ENCODE peak calls at places on chromosomes 3 and 15, in ten cellular contexts. One of them, this sample, is unnamed.

GRCh38 chr3:152834354-152835310 is at the start of gene P2RY1:
- DNase-seq in activated gamma-delta T cell treated with Interleukin-2 at 50 U/mL for 16 hours: peak; percentile 12
- DNase-seq in cardiac fibroblast: peak; percentile 60
- DNase-seq in stromal cell of bone marrow: no peak
- DNase-seq in aorta: peak; percentile 75
- DNase-seq in ascending aorta: peak; percentile 67
- DNase-seq in HT1080: peak; percentile 92
- DNase-seq in trophoblast cell: peak; percentile 63
- DNase-seq in stimulated activated CD4-positive, alpha-beta T cell treated with anti-CD3 and anti-CD28 coated beads, Interleukin-15, amount 100 ng/mL, for 1 hour: peak; percentile 3
- DNase-seq in stimulated activated naive CD8-positive, alpha-beta T cell treated with anti-CD3 and anti-CD28 coated beads, Interleukin-15, Interleukin-2, amounts not matched to agents 100 U/mL and 50 U/mL, for 24 hours: peak; percentile 54
- DNase-seq in this sample: peak; percentile 66

GRCh38 chr3:51063074-51063473 is 322.0 kb upstream of the MANF start:
- DNase-seq in stromal cell of bone marrow: peak; percentile 1
- DNase-seq in cardiac fibroblast: no peak
- DNase-seq in trophoblast cell: no peak
- DNase-seq in activated gamma-delta T cell treated with Interleukin-2 at 50 U/mL for 16 hours: no peak
- DNase-seq in ascending aorta: no peak
- DNase-seq in HT1080: peak; percentile 4
- DNase-seq in stimulated activated CD4-positive, alpha-beta T cell treated with anti-CD3 and anti-CD28 coated beads, Interleukin-15, amount 100 ng/mL, for 1 hour: no peak
- DNase-seq in aorta: no peak
- DNase-seq in stimulated activated naive CD8-positive, alpha-beta T cell treated with anti-CD3 and anti-CD28 coated beads, Interleukin-15, Interleukin-2, amounts not matched to agents 100 U/mL and 50 U/mL, for 24 hours: no peak
- DNase-seq in this sample: no peak

GRCh38 chr15:88993662-88994061 is 80.5 kb upstream of the MFGE8 start:
- DNase-seq in stimulated activated CD4-positive, alpha-beta T cell treated with anti-CD3 and anti-CD28 coated beads, Interleukin-15, amount 100 ng/mL, for 1 hour: no peak
- DNase-seq in ascending aorta: no peak
- DNase-seq in stimulated activated naive CD8-positive, alpha-beta T cell treated with anti-CD3 and anti-CD28 coated beads, Interleukin-15, Interleukin-2, amounts not matched to agents 100 U/mL and 50 U/mL, for 24 hours: no peak
- DNase-seq in stromal cell of bone marrow: no peak
- DNase-seq in trophoblast cell: no peak
- DNase-seq in activated gamma-delta T cell treated with Interleukin-2 at 50 U/mL for 16 hours: no peak
- DNase-seq in cardiac fibroblast: no peak
- DNase-seq in HT1080: no peak
- DNase-seq in aorta: no peak
- DNase-seq in this sample: no peak

GRCh38 chr3:129413687-129414506 is 14.5 kb downstream of the EFCAB12 start:
- DNase-seq in trophoblast cell: no peak
- DNase-seq in stromal cell of bone marrow: peak; percentile 72
- DNase-seq in stimulated activated naive CD8-positive, alpha-beta T cell treated with anti-CD3 and anti-CD28 coated beads, Interleukin-15, Interleukin-2, amounts not matched to agents 100 U/mL and 50 U/mL, for 24 hours: no peak
- DNase-seq in cardiac fibroblast: peak; percentile 96
- DNase-seq in stimulated activated CD4-positive, alpha-beta T cell treated with anti-CD3 and anti-CD28 coated beads, Interleukin-15, amount 100 ng/mL, for 1 hour: no peak
- DNase-seq in activated gamma-delta T cell treated with Interleukin-2 at 50 U/mL for 16 hours: no peak
- DNase-seq in HT1080: peak; percentile 90
- DNase-seq in aorta: no peak
- DNase-seq in ascending aorta: no peak
- DNase-seq in this sample: peak; percentile 48

GRCh38 chr3:74614133-74614967 is at the start of gene CNTN3:
- DNase-seq in HT1080: peak; percentile 35
- DNase-seq in cardiac fibroblast: peak; percentile 19
- DNase-seq in stromal cell of bone marrow: no peak
- DNase-seq in aorta: peak; percentile 47
- DNase-seq in trophoblast cell: no peak
- DNase-seq in stimulated activated CD4-positive, alpha-beta T cell treated with anti-CD3 and anti-CD28 coated beads, Interleukin-15, amount 100 ng/mL, for 1 hour: no peak
- DNase-seq in stimulated activated naive CD8-positive, alpha-beta T cell treated with anti-CD3 and anti-CD28 coated beads, Interleukin-15, Interleukin-2, amounts not matched to agents 100 U/mL and 50 U/mL, for 24 hours: no peak
- DNase-seq in ascending aorta: peak; percentile 66
- DNase-seq in activated gamma-delta T cell treated with Interleukin-2 at 50 U/mL for 16 hours: no peak
- DNase-seq in this sample: peak; percentile 88

GRCh38 chr3:116384717-116385116 is 60.6 kb downstream of the LSAMP start:
- DNase-seq in activated gamma-delta T cell treated with Interleukin-2 at 50 U/mL for 16 hours: no peak
- DNase-seq in ascending aorta: no peak
- DNase-seq in stimulated activated CD4-positive, alpha-beta T cell treated with anti-CD3 and anti-CD28 coated beads, Interleukin-15, amount 100 ng/mL, for 1 hour: no peak
- DNase-seq in stimulated activated naive CD8-positive, alpha-beta T cell treated with anti-CD3 and anti-CD28 coated beads, Interleukin-15, Interleukin-2, amounts not matched to agents 100 U/mL and 50 U/mL, for 24 hours: no peak
- DNase-seq in cardiac fibroblast: no peak
- DNase-seq in HT1080: no peak
- DNase-seq in stromal cell of bone marrow: no peak
- DNase-seq in aorta: no peak
- DNase-seq in trophoblast cell: no peak
- DNase-seq in this sample: no peak

GRCh38 chr3:14890470-14890869 is 56.9 kb upstream of the NR2C2 start:
- DNase-seq in activated gamma-delta T cell treated with Interleukin-2 at 50 U/mL for 16 hours: no peak
- DNase-seq in HT1080: peak; percentile 29
- DNase-seq in stimulated activated CD4-positive, alpha-beta T cell treated with anti-CD3 and anti-CD28 coated beads, Interleukin-15, amount 100 ng/mL, for 1 hour: no peak
- DNase-seq in ascending aorta: no peak
- DNase-seq in trophoblast cell: no peak
- DNase-seq in stromal cell of bone marrow: no peak
- DNase-seq in cardiac fibroblast: no peak
- DNase-seq in stimulated activated naive CD8-positive, alpha-beta T cell treated with anti-CD3 and anti-CD28 coated beads, Interleukin-15, Interleukin-2, amounts not matched to agents 100 U/mL and 50 U/mL, for 24 hours: no peak
- DNase-seq in aorta: no peak
- DNase-seq in this sample: no peak

GRCh38 chr15:68489426-68489825 is 57.5 kb upstream of the ITGA11 start:
- DNase-seq in stimulated activated CD4-positive, alpha-beta T cell treated with anti-CD3 and anti-CD28 coated beads, Interleukin-15, amount 100 ng/mL, for 1 hour: no peak
- DNase-seq in activated gamma-delta T cell treated with Interleukin-2 at 50 U/mL for 16 hours: no peak
- DNase-seq in HT1080: no peak
- DNase-seq in cardiac fibroblast: no peak
- DNase-seq in ascending aorta: peak; percentile 13
- DNase-seq in trophoblast cell: no peak
- DNase-seq in stromal cell of bone marrow: no peak
- DNase-seq in aorta: no peak
- DNase-seq in stimulated activated naive CD8-positive, alpha-beta T cell treated with anti-CD3 and anti-CD28 coated beads, Interleukin-15, Interleukin-2, amounts not matched to agents 100 U/mL and 50 U/mL, for 24 hours: no peak
- DNase-seq in this sample: no peak

GRCh38 chr3:148208975-148209374 is 488.7 kb upstream of the AGTR1 start:
- DNase-seq in trophoblast cell: no peak
- DNase-seq in aorta: no peak
- DNase-seq in HT1080: no peak
- DNase-seq in stimulated activated naive CD8-positive, alpha-beta T cell treated with anti-CD3 and anti-CD28 coated beads, Interleukin-15, Interleukin-2, amounts not matched to agents 100 U/mL and 50 U/mL, for 24 hours: no peak
- DNase-seq in ascending aorta: no peak
- DNase-seq in stimulated activated CD4-positive, alpha-beta T cell treated with anti-CD3 and anti-CD28 coated beads, Interleukin-15, amount 100 ng/mL, for 1 hour: no peak
- DNase-seq in activated gamma-delta T cell treated with Interleukin-2 at 50 U/mL for 16 hours: no peak
- DNase-seq in cardiac fibroblast: no peak
- DNase-seq in stromal cell of bone marrow: no peak
- DNase-seq in this sample: no peak

GRCh38 chr3:41290736-41291135 is 91.4 kb downstream of the CTNNB1 start:
- DNase-seq in cardiac fibroblast: peak; percentile 32
- DNase-seq in trophoblast cell: no peak
- DNase-seq in ascending aorta: no peak
- DNase-seq in aorta: no peak
- DNase-seq in activated gamma-delta T cell treated with Interleukin-2 at 50 U/mL for 16 hours: no peak
- DNase-seq in stromal cell of bone marrow: no peak
- DNase-seq in stimulated activated CD4-positive, alpha-beta T cell treated with anti-CD3 and anti-CD28 coated beads, Interleukin-15, amount 100 ng/mL, for 1 hour: no peak
- DNase-seq in stimulated activated naive CD8-positive, alpha-beta T cell treated with anti-CD3 and anti-CD28 coated beads, Interleukin-15, Interleukin-2, amounts not matched to agents 100 U/mL and 50 U/mL, for 24 hours: no peak
- DNase-seq in HT1080: no peak
- DNase-seq in this sample: no peak

GRCh38 chr15:81777546-81777945 is 268.3 kb downstream of the MEX3B start:
- DNase-seq in activated gamma-delta T cell treated with Interleukin-2 at 50 U/mL for 16 hours: no peak
- DNase-seq in ascending aorta: no peak
- DNase-seq in stromal cell of bone marrow: no peak
- DNase-seq in trophoblast cell: no peak
- DNase-seq in HT1080: no peak
- DNase-seq in cardiac fibroblast: no peak
- DNase-seq in aorta: no peak
- DNase-seq in stimulated activated naive CD8-positive, alpha-beta T cell treated with anti-CD3 and anti-CD28 coated beads, Interleukin-15, Interleukin-2, amounts not matched to agents 100 U/mL and 50 U/mL, for 24 hours: no peak
- DNase-seq in stimulated activated CD4-positive, alpha-beta T cell treated with anti-CD3 and anti-CD28 coated beads, Interleukin-15, amount 100 ng/mL, for 1 hour: no peak
- DNase-seq in this sample: no peak

GRCh38 chr3:13666227-13666619 is 117.3 kb downstream of the FBLN2 start:
- DNase-seq in stimulated activated naive CD8-positive, alpha-beta T cell treated with anti-CD3 and anti-CD28 coated beads, Interleukin-15, Interleukin-2, amounts not matched to agents 100 U/mL and 50 U/mL, for 24 hours: no peak
- DNase-seq in stromal cell of bone marrow: no peak
- DNase-seq in stimulated activated CD4-positive, alpha-beta T cell treated with anti-CD3 and anti-CD28 coated beads, Interleukin-15, amount 100 ng/mL, for 1 hour: no peak
- DNase-seq in HT1080: no peak
- DNase-seq in aorta: no peak
- DNase-seq in cardiac fibroblast: no peak
- DNase-seq in ascending aorta: no peak
- DNase-seq in trophoblast cell: no peak
- DNase-seq in activated gamma-delta T cell treated with Interleukin-2 at 50 U/mL for 16 hours: no peak
- DNase-seq in this sample: no peak

GRCh38 chr3:68893600-68894239 is 38.6 kb downstream of the TAFA4 start:
- DNase-seq in stimulated activated naive CD8-positive, alpha-beta T cell treated with anti-CD3 and anti-CD28 coated beads, Interleukin-15, Interleukin-2, amounts not matched to agents 100 U/mL and 50 U/mL, for 24 hours: no peak
- DNase-seq in trophoblast cell: peak; percentile 15
- DNase-seq in HT1080: peak; percentile 8
- DNase-seq in ascending aorta: no peak
- DNase-seq in stimulated activated CD4-positive, alpha-beta T cell treated with anti-CD3 and anti-CD28 coated beads, Interleukin-15, amount 100 ng/mL, for 1 hour: no peak
- DNase-seq in stromal cell of bone marrow: peak; percentile 19
- DNase-seq in cardiac fibroblast: peak; percentile 54
- DNase-seq in activated gamma-delta T cell treated with Interleukin-2 at 50 U/mL for 16 hours: no peak
- DNase-seq in aorta: no peak
- DNase-seq in this sample: peak; percentile 38

GRCh38 chr3:184737641-184738518 is 26.0 kb upstream of the MAGEF1 start:
- DNase-seq in cardiac fibroblast: peak; percentile 87
- DNase-seq in activated gamma-delta T cell treated with Interleukin-2 at 50 U/mL for 16 hours: no peak
- DNase-seq in trophoblast cell: peak; percentile 56
- DNase-seq in stimulated activated naive CD8-positive, alpha-beta T cell treated with anti-CD3 and anti-CD28 coated beads, Interleukin-15, Interleukin-2, amounts not matched to agents 100 U/mL and 50 U/mL, for 24 hours: no peak
- DNase-seq in stromal cell of bone marrow: peak; percentile 80
- DNase-seq in HT1080: peak; percentile 94
- DNase-seq in aorta: no peak
- DNase-seq in ascending aorta: peak; percentile 59
- DNase-seq in stimulated activated CD4-positive, alpha-beta T cell treated with anti-CD3 and anti-CD28 coated beads, Interleukin-15, amount 100 ng/mL, for 1 hour: no peak
- DNase-seq in this sample: peak; percentile 82

GRCh38 chr3:16839271-16840110 is 45.3 kb upstream of the PLCL2 start:
- DNase-seq in cardiac fibroblast: no peak
- DNase-seq in activated gamma-delta T cell treated with Interleukin-2 at 50 U/mL for 16 hours: no peak
- DNase-seq in trophoblast cell: no peak
- DNase-seq in HT1080: peak; percentile 36
- DNase-seq in stromal cell of bone marrow: no peak
- DNase-seq in stimulated activated naive CD8-positive, alpha-beta T cell treated with anti-CD3 and anti-CD28 coated beads, Interleukin-15, Interleukin-2, amounts not matched to agents 100 U/mL and 50 U/mL, for 24 hours: no peak
- DNase-seq in stimulated activated CD4-positive, alpha-beta T cell treated with anti-CD3 and anti-CD28 coated beads, Interleukin-15, amount 100 ng/mL, for 1 hour: no peak
- DNase-seq in aorta: no peak
- DNase-seq in ascending aorta: no peak
- DNase-seq in this sample: no peak

GRCh38 chr15:83066034-83066760 is 855 bp downstream of the BTBD1 start:
- DNase-seq in aorta: no peak
- DNase-seq in cardiac fibroblast: no peak
- DNase-seq in activated gamma-delta T cell treated with Interleukin-2 at 50 U/mL for 16 hours: no peak
- DNase-seq in HT1080: no peak
- DNase-seq in ascending aorta: no peak
- DNase-seq in stromal cell of bone marrow: no peak
- DNase-seq in stimulated activated naive CD8-positive, alpha-beta T cell treated with anti-CD3 and anti-CD28 coated beads, Interleukin-15, Interleukin-2, amounts not matched to agents 100 U/mL and 50 U/mL, for 24 hours: no peak
- DNase-seq in stimulated activated CD4-positive, alpha-beta T cell treated with anti-CD3 and anti-CD28 coated beads, Interleukin-15, amount 100 ng/mL, for 1 hour: no peak
- DNase-seq in trophoblast cell: no peak
- DNase-seq in this sample: no peak

GRCh38 chr3:149576071-149576564 is 81.7 kb downstream of the WWTR1 start:
- DNase-seq in trophoblast cell: no peak
- DNase-seq in aorta: peak; percentile 56
- DNase-seq in activated gamma-delta T cell treated with Interleukin-2 at 50 U/mL for 16 hours: no peak
- DNase-seq in stimulated activated CD4-positive, alpha-beta T cell treated with anti-CD3 and anti-CD28 coated beads, Interleukin-15, amount 100 ng/mL, for 1 hour: no peak
- DNase-seq in ascending aorta: peak; percentile 84
- DNase-seq in HT1080: peak; percentile 100
- DNase-seq in stimulated activated naive CD8-positive, alpha-beta T cell treated with anti-CD3 and anti-CD28 coated beads, Interleukin-15, Interleukin-2, amounts not matched to agents 100 U/mL and 50 U/mL, for 24 hours: no peak
- DNase-seq in cardiac fibroblast: peak; percentile 98
- DNase-seq in stromal cell of bone marrow: peak; percentile 98
- DNase-seq in this sample: peak; percentile 83

GRCh38 chr3:124217542-124217941 is 225.6 kb upstream of the ROPN1 start:
- DNase-seq in trophoblast cell: peak; percentile 41
- DNase-seq in activated gamma-delta T cell treated with Interleukin-2 at 50 U/mL for 16 hours: no peak
- DNase-seq in HT1080: peak; percentile 71
- DNase-seq in cardiac fibroblast: peak; percentile 76
- DNase-seq in stimulated activated CD4-positive, alpha-beta T cell treated with anti-CD3 and anti-CD28 coated beads, Interleukin-15, amount 100 ng/mL, for 1 hour: no peak
- DNase-seq in stromal cell of bone marrow: peak; percentile 51
- DNase-seq in ascending aorta: peak; percentile 70
- DNase-seq in aorta: no peak
- DNase-seq in stimulated activated naive CD8-positive, alpha-beta T cell treated with anti-CD3 and anti-CD28 coated beads, Interleukin-15, Interleukin-2, amounts not matched to agents 100 U/mL and 50 U/mL, for 24 hours: peak; percentile 12
- DNase-seq in this sample: peak; percentile 71

GRCh38 chr15:84911879-84912660 is 27.6 kb downstream of the SLC28A1 start:
- DNase-seq in ascending aorta: peak; percentile 98
- DNase-seq in trophoblast cell: peak; percentile 88
- DNase-seq in activated gamma-delta T cell treated with Interleukin-2 at 50 U/mL for 16 hours: no peak
- DNase-seq in aorta: peak; percentile 97
- DNase-seq in HT1080: peak; percentile 98
- DNase-seq in stromal cell of bone marrow: peak; percentile 99
- DNase-seq in cardiac fibroblast: peak; percentile 100
- DNase-seq in stimulated activated CD4-positive, alpha-beta T cell treated with anti-CD3 and anti-CD28 coated beads, Interleukin-15, amount 100 ng/mL, for 1 hour: no peak
- DNase-seq in stimulated activated naive CD8-positive, alpha-beta T cell treated with anti-CD3 and anti-CD28 coated beads, Interleukin-15, Interleukin-2, amounts not matched to agents 100 U/mL and 50 U/mL, for 24 hours: no peak
- DNase-seq in this sample: peak; percentile 94

GRCh38 chr15:77025471-77025901 is 30.6 kb downstream of the PSTPIP1 start:
- DNase-seq in activated gamma-delta T cell treated with Interleukin-2 at 50 U/mL for 16 hours: no peak
- DNase-seq in trophoblast cell: no peak
- DNase-seq in aorta: peak; percentile 20
- DNase-seq in cardiac fibroblast: no peak
- DNase-seq in HT1080: no peak
- DNase-seq in stromal cell of bone marrow: no peak
- DNase-seq in stimulated activated naive CD8-positive, alpha-beta T cell treated with anti-CD3 and anti-CD28 coated beads, Interleukin-15, Interleukin-2, amounts not matched to agents 100 U/mL and 50 U/mL, for 24 hours: peak; percentile 2
- DNase-seq in stimulated activated CD4-positive, alpha-beta T cell treated with anti-CD3 and anti-CD28 coated beads, Interleukin-15, amount 100 ng/mL, for 1 hour: no peak
- DNase-seq in ascending aorta: no peak
- DNase-seq in this sample: no peak

GRCh38 chr3:196214783-196215441 is 1.4 kb upstream of the SLC51A start:
- DNase-seq in stimulated activated CD4-positive, alpha-beta T cell treated with anti-CD3 and anti-CD28 coated beads, Interleukin-15, amount 100 ng/mL, for 1 hour: no peak
- DNase-seq in stromal cell of bone marrow: no peak
- DNase-seq in HT1080: no peak
- DNase-seq in trophoblast cell: no peak
- DNase-seq in aorta: no peak
- DNase-seq in ascending aorta: no peak
- DNase-seq in stimulated activated naive CD8-positive, alpha-beta T cell treated with anti-CD3 and anti-CD28 coated beads, Interleukin-15, Interleukin-2, amounts not matched to agents 100 U/mL and 50 U/mL, for 24 hours: no peak
- DNase-seq in activated gamma-delta T cell treated with Interleukin-2 at 50 U/mL for 16 hours: no peak
- DNase-seq in cardiac fibroblast: no peak
- DNase-seq in this sample: no peak

GRCh38 chr3:186314896-186315295 is 47.1 kb downstream of the DGKG start:
- DNase-seq in ascending aorta: no peak
- DNase-seq in cardiac fibroblast: no peak
- DNase-seq in stimulated activated naive CD8-positive, alpha-beta T cell treated with anti-CD3 and anti-CD28 coated beads, Interleukin-15, Interleukin-2, amounts not matched to agents 100 U/mL and 50 U/mL, for 24 hours: no peak
- DNase-seq in stromal cell of bone marrow: no peak
- DNase-seq in trophoblast cell: no peak
- DNase-seq in HT1080: no peak
- DNase-seq in stimulated activated CD4-positive, alpha-beta T cell treated with anti-CD3 and anti-CD28 coated beads, Interleukin-15, amount 100 ng/mL, for 1 hour: no peak
- DNase-seq in aorta: no peak
- DNase-seq in activated gamma-delta T cell treated with Interleukin-2 at 50 U/mL for 16 hours: no peak
- DNase-seq in this sample: no peak

GRCh38 chr15:89912674-89913396 is at the start of gene ARPIN:
- DNase-seq in stimulated activated CD4-positive, alpha-beta T cell treated with anti-CD3 and anti-CD28 coated beads, Interleukin-15, amount 100 ng/mL, for 1 hour: no peak
- DNase-seq in ascending aorta: peak; percentile 74
- DNase-seq in aorta: peak; percentile 73
- DNase-seq in stromal cell of bone marrow: no peak
- DNase-seq in activated gamma-delta T cell treated with Interleukin-2 at 50 U/mL for 16 hours: no peak
- DNase-seq in stimulated activated naive CD8-positive, alpha-beta T cell treated with anti-CD3 and anti-CD28 coated beads, Interleukin-15, Interleukin-2, amounts not matched to agents 100 U/mL and 50 U/mL, for 24 hours: no peak
- DNase-seq in cardiac fibroblast: peak; percentile 61
- DNase-seq in HT1080: peak; percentile 28
- DNase-seq in trophoblast cell: no peak
- DNase-seq in this sample: peak; percentile 87

GRCh38 chr3:111904376-111905241 is 45.5 kb downstream of the PHLDB2 start:
- DNase-seq in aorta: no peak
- DNase-seq in HT1080: peak; percentile 93
- DNase-seq in stimulated activated CD4-positive, alpha-beta T cell treated with anti-CD3 and anti-CD28 coated beads, Interleukin-15, amount 100 ng/mL, for 1 hour: no peak
- DNase-seq in activated gamma-delta T cell treated with Interleukin-2 at 50 U/mL for 16 hours: no peak
- DNase-seq in trophoblast cell: peak; percentile 52
- DNase-seq in stromal cell of bone marrow: peak; percentile 82
- DNase-seq in cardiac fibroblast: peak; percentile 94
- DNase-seq in ascending aorta: no peak
- DNase-seq in stimulated activated naive CD8-positive, alpha-beta T cell treated with anti-CD3 and anti-CD28 coated beads, Interleukin-15, Interleukin-2, amounts not matched to agents 100 U/mL and 50 U/mL, for 24 hours: no peak
- DNase-seq in this sample: peak; percentile 78

GRCh38 chr3:26236991-26237682 is 385.4 kb upstream of the LRRC3B start:
- DNase-seq in cardiac fibroblast: no peak
- DNase-seq in stromal cell of bone marrow: no peak
- DNase-seq in ascending aorta: no peak
- DNase-seq in HT1080: no peak
- DNase-seq in trophoblast cell: no peak
- DNase-seq in aorta: no peak
- DNase-seq in stimulated activated CD4-positive, alpha-beta T cell treated with anti-CD3 and anti-CD28 coated beads, Interleukin-15, amount 100 ng/mL, for 1 hour: no peak
- DNase-seq in activated gamma-delta T cell treated with Interleukin-2 at 50 U/mL for 16 hours: no peak
- DNase-seq in stimulated activated naive CD8-positive, alpha-beta T cell treated with anti-CD3 and anti-CD28 coated beads, Interleukin-15, Interleukin-2, amounts not matched to agents 100 U/mL and 50 U/mL, for 24 hours: no peak
- DNase-seq in this sample: no peak

GRCh38 chr3:63661242-63661641 is 8.8 kb downstream of the SNTN start:
- DNase-seq in ascending aorta: no peak
- DNase-seq in stimulated activated naive CD8-positive, alpha-beta T cell treated with anti-CD3 and anti-CD28 coated beads, Interleukin-15, Interleukin-2, amounts not matched to agents 100 U/mL and 50 U/mL, for 24 hours: no peak
- DNase-seq in aorta: no peak
- DNase-seq in stimulated activated CD4-positive, alpha-beta T cell treated with anti-CD3 and anti-CD28 coated beads, Interleukin-15, amount 100 ng/mL, for 1 hour: no peak
- DNase-seq in HT1080: no peak
- DNase-seq in trophoblast cell: no peak
- DNase-seq in cardiac fibroblast: peak; percentile 7
- DNase-seq in stromal cell of bone marrow: no peak
- DNase-seq in activated gamma-delta T cell treated with Interleukin-2 at 50 U/mL for 16 hours: no peak
- DNase-seq in this sample: no peak

GRCh38 chr3:157135671-157136396 is 24.1 kb downstream of the CCNL1 start:
- DNase-seq in cardiac fibroblast: peak; percentile 82
- DNase-seq in ascending aorta: no peak
- DNase-seq in stromal cell of bone marrow: peak; percentile 82
- DNase-seq in trophoblast cell: no peak
- DNase-seq in HT1080: peak; percentile 51
- DNase-seq in stimulated activated CD4-positive, alpha-beta T cell treated with anti-CD3 and anti-CD28 coated beads, Interleukin-15, amount 100 ng/mL, for 1 hour: no peak
- DNase-seq in stimulated activated naive CD8-positive, alpha-beta T cell treated with anti-CD3 and anti-CD28 coated beads, Interleukin-15, Interleukin-2, amounts not matched to agents 100 U/mL and 50 U/mL, for 24 hours: no peak
- DNase-seq in aorta: no peak
- DNase-seq in activated gamma-delta T cell treated with Interleukin-2 at 50 U/mL for 16 hours: no peak
- DNase-seq in this sample: peak; percentile 39

This sample was measured in GM03348.